ENCODE peak calls at places on chromosomes 1 and 21, in eight cellular contexts. S, W, K, U, Y, Z, F and V are unnamed samples.

GRCh38 chr1:909861-910310 is 13.8 kb upstream of the SAMD11 start:
- DNase-seq in S (peak; percentile 54), W (no peak), K (no peak), U (no peak), Y (no peak), Z (no peak), F (no peak), V (no peak)

GRCh38 chr1:223639333-223639749 is 26.2 kb downstream of the CAPN8 start:
- DNase-seq in S (no peak), W (no peak), K (no peak), U (no peak), Y (no peak), Z (no peak), F (no peak), V (no peak)

GRCh38 chr1:190475394-190476250 is 2.0 kb downstream of the BRINP3 start:
- DNase-seq in S (peak; percentile 67), W (no peak), K (no peak), U (no peak), Y (no peak), Z (no peak), F (peak; percentile 28), V (peak; percentile 15)

GRCh38 chr1:178388398-178389161 is 108.2 kb downstream of the CLEC20A start:
- DNase-seq in S (no peak), W (no peak), K (no peak), U (no peak), Y (no peak), Z (no peak), F (peak; percentile 38), V (no peak)

GRCh38 chr1:207698822-207699483 is 52.9 kb upstream of the CD46 start:
- DNase-seq in S (peak; percentile 66), W (no peak), K (peak; percentile 7), U (peak; percentile 43), Y (no peak), Z (peak; percentile 54), F (peak; percentile 71), V (peak; percentile 66)

GRCh38 chr1:14808768-14809167 is 210.3 kb downstream of the KAZN start:
- DNase-seq in S (no peak), W (no peak), K (no peak), U (no peak), Y (no peak), Z (no peak), F (no peak), V (no peak)

GRCh38 chr21:43938751-43939442 is 73.2 kb upstream of the TRAPPC10 start:
- DNase-seq in S (peak; percentile 91), W (peak; percentile 41), K (peak; percentile 54), U (no peak), Y (peak; percentile 86), Z (peak; percentile 54), F (peak; percentile 70), V (peak; percentile 87)

GRCh38 chr1:20250346-20250989 is 40.2 kb upstream of the VWA5B1 start:
- DNase-seq in S (no peak), W (no peak), K (no peak), U (peak; percentile 36), Y (no peak), Z (peak; percentile 30), F (peak; percentile 33), V (peak; percentile 75)

GRCh38 chr1:66445492-66446181 is 88.3 kb upstream of the SGIP1 start:
- DNase-seq in S (no peak), W (no peak), K (no peak), U (no peak), Y (peak; percentile 45), Z (no peak), F (no peak), V (no peak)

GRCh38 chr1:59401581-59401980 is 104.7 kb downstream of the FGGY start:
- DNase-seq in S (no peak), W (no peak), K (no peak), U (no peak), Y (no peak), Z (no peak), F (no peak), V (no peak)

GRCh38 chr1:184036517-184036949 is 995 bp downstream of the COLGALT2 start:
- DNase-seq in S (peak; percentile 82), W (no peak), K (peak; percentile 41), U (peak; percentile 25), Y (peak; percentile 81), Z (peak; percentile 28), F (no peak), V (peak; percentile 47)

GRCh38 chr1:31709060-31709459 is 5.2 kb upstream of the COL16A1 start:
- DNase-seq in S (no peak), W (no peak), K (no peak), U (no peak), Y (no peak), Z (no peak), F (no peak), V (no peak)

GRCh38 chr1:16324456-16324890 is 27.8 kb downstream of the FBXO42 start:
- DNase-seq in S (no peak), W (no peak), K (peak; percentile 45), U (no peak), Y (no peak), Z (peak; percentile 80), F (peak; percentile 80), V (peak; percentile 76)

GRCh38 chr1:55120538-55120937 is 81.2 kb downstream of the PCSK9 start:
- DNase-seq in S (no peak), W (no peak), K (no peak), U (no peak), Y (no peak), Z (no peak), F (no peak), V (no peak)

GRCh38 chr1:225355863-225356262 is 72.0 kb downstream of the LBR start:
- DNase-seq in S (no peak), W (no peak), K (no peak), U (no peak), Y (no peak), Z (no peak), F (no peak), V (no peak)